ENCODE peak calls at places on chromosomes 13 and 19, in four cellular contexts. I is GM23248, T is Karpas-422, V is tibial nerve. Q is an unnamed sample. For H3K9me3 and H3K4me1, the result is how much of the 10 kb centered on the place peaks cover.

GRCh38 chr19:33621811-33622504 is at the start of gene CHST8:
- DNase-seq in V (no peak), T (no peak), I (peak), Q (peak)

GRCh38 chr13:46739447-46740125 is 57.4 kb downstream of the ESD start:
- DNase-seq in V (no peak), I (peak), T (no peak), Q (no peak)

GRCh38 chr13:112124100-112124499 is 57.2 kb downstream of the SOX1 start:
- DNase-seq in V (no peak), T (no peak), I (no peak), Q (no peak)

GRCh38 chr13:112980441-112980840 is 11.4 kb downstream of the MCF2L start:
- DNase-seq in I (no peak), T (no peak), V (no peak), Q (no peak)

GRCh38 chr13:64819081-64819480 is 2411.1 kb downstream of the PCDH9 start:
- DNase-seq in I (no peak), T (peak), V (no peak), Q (no peak)

GRCh38 chr13:109146912-109147624 is 517.7 kb downstream of the MYO16 start:
- DNase-seq in I (peak), T (no peak), V (no peak), Q (no peak)

GRCh38 chr13:66212511-66212910 is 1017.6 kb downstream of the PCDH9 start:
- DNase-seq in T (no peak), V (no peak), I (no peak), Q (no peak)

GRCh38 chr13:51066091-51066831 is 44.8 kb downstream of the C13orf42 start:
- DNase-seq in V (no peak), I (peak), T (peak), Q (no peak)

GRCh38 chr19:5624154-5624663 is 1.3 kb downstream of the SAFB start:
- DNase-seq in T (peak), I (peak), V (peak), Q (peak)

GRCh38 chr19:558770-559439 is 13.5 kb upstream of the BSG start:
- DNase-seq in I (no peak), V (no peak), T (no peak), Q (no peak)

GRCh38 chr13:72221276-72221962 is 354.4 kb upstream of the DACH1 start:
- DNase-seq in I (no peak), T (peak), V (no peak), Q (no peak)

GRCh38 chr19:54158812-54159351 is 639 bp downstream of the LENG1 start:
- DNase-seq in V (no peak), T (peak), I (peak), Q (no peak)

GRCh38 chr19:40356681-40357595 is 8.4 kb downstream of the PLD3 start:
- DNase-seq in I (peak), T (no peak), V (no peak), Q (no peak)

GRCh38 chr13:72537400-72537780 is 190.0 kb downstream of the MZT1 start:
- DNase-seq in T (no peak), I (no peak), V (no peak), Q (no peak)

GRCh38 chr19:33192010-33192409 is 2.1 kb upstream of the LRP3 start:
- DNase-seq in V (no peak), T (no peak), I (no peak), Q (no peak)

GRCh38 chr13:114126789-114127472 is 5.5 kb downstream of the RASA3 start:
- DNase-seq in T (no peak), V (no peak), I (no peak), Q (no peak)

GRCh38 chr19:11064831-11065303 is 24.4 kb upstream of the LDLR start:
- DNase-seq in V (no peak), I (peak), T (no peak), Q (no peak)

GRCh38 chr19:7395360-7395781 is 46.6 kb downstream of the ARHGEF18 start:
- DNase-seq in V (no peak), T (peak), I (peak), Q (no peak)

GRCh38 chr13:80096383-80096782 is 244.5 kb downstream of the SPRY2 start:
- DNase-seq in T (no peak), V (no peak), I (no peak), Q (no peak)

GRCh38 chr13:71865858-71866172 is 1.2 kb downstream of the DACH1 start:
- DNase-seq in V (no peak), I (no peak), T (no peak), Q (peak)

DNA sequence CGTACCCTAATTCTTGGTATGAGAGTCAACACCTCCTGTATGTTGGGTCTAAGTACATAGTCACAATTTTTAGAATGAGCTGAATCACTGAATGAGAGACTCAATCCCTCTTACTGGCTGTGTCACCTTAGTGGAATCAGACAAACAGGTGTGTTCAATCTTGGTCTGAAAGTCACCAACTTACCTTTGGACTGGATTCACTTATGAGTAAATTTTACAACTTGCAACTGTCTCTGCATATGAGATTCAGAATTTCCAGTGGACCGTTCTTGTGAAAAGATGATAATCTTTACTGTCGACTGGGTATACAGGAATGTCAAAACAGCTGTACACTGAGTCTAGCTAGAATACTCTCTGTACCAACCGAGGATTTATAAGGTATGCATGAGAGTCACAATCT is 5.8 kb upstream of the ZNF91 start:
- DNase-seq in V (no peak), I (no peak), T (no peak), Q (no peak)
- H3K9me3 ChIP-seq in V (under half), I (under half), T (under half), Q (under half)

GRCh38 chr19:18501351-18501750 is 20.5 kb downstream of the ELL start:
- DNase-seq in V (no peak), I (no peak), T (no peak), Q (no peak)
- H3K4me1 ChIP-seq in V (half or more), I (under half), T (half or more), Q (half or more)

GRCh38 chr19:16626796-16627193 is 1.2 kb downstream of the MED26 start:
- DNase-seq in I (peak), V (no peak), T (no peak), Q (no peak)
- H3K27ac ChIP-seq in I (peak), V (peak), T (peak), Q (peak)

GRCh38 chr19:23771348-23771747 is 12.7 kb upstream of the ZNF681 start:
- DNase-seq in V (no peak), T (no peak), I (no peak), Q (no peak)
- H3K9me3 ChIP-seq in V (under half), T (under half), I (under half), Q (under half)

GRCh38 chr13:98537306-98537705 is 39.6 kb downstream of the STK24 start:
- DNase-seq in T (no peak), I (no peak), V (no peak), Q (no peak)
- H3K4me1 ChIP-seq in T (under half), I (under half), V (half or more), Q (half or more)

GRCh38 chr13:110471833-110472162 is 89.7 kb downstream of the RAB20 start:
- DNase-seq in T (peak), I (peak), V (no peak), Q (peak)

GRCh38 chr13:110469597-110469996 is 91.9 kb downstream of the RAB20 start:
- DNase-seq in V (no peak), I (no peak), T (no peak), Q (no peak)

GRCh38 chr13:110472904-110473563 is 88.5 kb downstream of the RAB20 start:
- DNase-seq in V (no peak), T (no peak), I (no peak), Q (no peak)

GRCh38 chr13:110470272-110471009 is 91.1 kb downstream of the RAB20 start:
- DNase-seq in T (no peak), I (no peak), V (no peak), Q (no peak)

DNA sequence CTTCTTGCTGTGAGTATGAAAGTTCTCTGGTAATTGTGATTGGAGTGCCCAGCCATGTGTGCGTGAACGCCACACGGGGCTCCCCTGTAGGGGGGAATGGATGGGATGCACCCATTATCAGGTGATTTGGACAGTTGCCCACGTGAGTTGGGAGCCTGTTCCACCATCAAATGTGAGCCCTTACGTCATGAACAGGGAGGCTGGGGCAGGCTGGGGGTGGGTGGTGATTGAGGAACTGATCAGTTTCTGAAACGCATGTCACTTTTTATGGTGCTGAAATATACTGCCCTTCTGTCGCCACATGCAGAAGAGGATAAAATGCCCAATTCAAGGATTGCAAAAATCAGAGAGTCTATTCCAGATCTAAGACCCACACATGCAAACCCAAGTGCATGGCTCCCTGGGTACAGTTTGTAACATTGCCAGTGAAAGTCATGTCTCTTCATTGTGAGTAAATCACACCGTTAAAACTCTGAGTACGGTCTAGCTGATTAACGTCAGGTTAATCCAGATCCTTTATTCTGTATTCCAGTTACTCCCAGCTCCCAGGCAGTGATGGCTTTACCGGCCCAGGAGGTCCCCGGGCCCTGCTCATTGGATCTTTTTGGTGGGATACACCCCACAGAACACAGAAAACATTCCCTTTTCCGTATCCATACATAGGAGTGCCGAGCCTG is 90.2 kb downstream of the RAB20 start:
- DNase-seq in T (peak), I (no peak), V (no peak), Q (no peak)
- H3K27ac ChIP-seq in T (no peak), I (no peak), V (no peak), Q (peak)

DNA sequence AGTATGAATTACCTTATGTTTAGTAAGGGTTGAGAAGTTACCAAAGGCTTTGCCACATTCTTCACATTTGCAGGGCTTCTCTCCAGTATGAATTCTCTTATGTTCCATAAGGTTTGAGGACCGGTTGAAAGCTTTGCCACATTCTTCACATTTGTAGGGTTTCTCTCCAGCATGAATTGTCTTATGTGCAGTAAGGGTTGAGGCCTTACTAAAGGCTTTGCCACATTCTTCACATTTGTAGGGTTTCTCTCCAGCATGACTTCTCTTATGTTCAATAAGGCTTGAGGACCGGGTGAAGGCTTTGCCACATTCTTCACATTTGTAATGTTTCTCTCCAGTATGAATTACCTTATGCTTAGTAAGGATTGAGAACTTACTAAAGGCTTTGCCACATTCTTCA is 26.7 kb downstream of the ZNF728 start:
- DNase-seq in I (no peak), T (no peak), V (no peak), Q (no peak)
- H3K9me3 ChIP-seq in I (under half), T (half or more), V (under half), Q (half or more)

GRCh38 chr13:110414283-110414682 is 107.2 kb downstream of the COL4A2 start:
- DNase-seq in V (no peak), T (no peak), I (no peak), Q (no peak)

GRCh38 chr13:110411316-110412105 is 104.4 kb downstream of the COL4A2 start:
- DNase-seq in T (no peak), V (no peak), I (no peak), Q (no peak)

GRCh38 chr13:110410906-110411305 is 103.8 kb downstream of the COL4A2 start:
- DNase-seq in T (no peak), I (no peak), V (no peak), Q (no peak)

GRCh38 chr13:110413311-110414040 is 106.4 kb downstream of the COL4A2 start:
- DNase-seq in T (no peak), I (no peak), V (no peak), Q (no peak)

GRCh38 chr13:110412132-110412912 is 105.2 kb downstream of the COL4A2 start:
- DNase-seq in T (peak), I (peak), V (peak), Q (peak)
- H3K4me1 ChIP-seq in T (under half), I (under half), V (half or more), Q (half or more)

GRCh38 chr19:49594157-49595005 is 3.4 kb downstream of the PRR12 start:
- DNase-seq in V (no peak), T (no peak), I (no peak), Q (no peak)

GRCh38 chr19:49593233-49594113 is 2.5 kb downstream of the PRR12 start:
- DNase-seq in T (peak), V (peak), I (peak), Q (peak)

GRCh38 chr19:49590971-49591730 is at the start of gene PRR12:
- DNase-seq in I (peak), T (peak), V (no peak), Q (peak)

GRCh38 chr19:49591731-49592485 is 926 bp downstream of the PRR12 start:
- DNase-seq in T (peak), V (no peak), I (peak), Q (peak)

GRCh38 chr19:49592486-49593232 is 1.7 kb downstream of the PRR12 start:
- DNase-seq in T (peak), V (no peak), I (peak), Q (no peak)
- H3K27ac ChIP-seq in T (peak), V (peak), I (peak), Q (peak)

Q was measured in left ventricle myocardium inferior.